ENCODE peak calls at places on chromosomes 3 and 15, in five cellular contexts. S, R, O, H and L are unnamed samples.

GRCh38 chr15:40825661-40826088 is 2.8 kb downstream of the PPP1R14D start:
- DNase-seq in H (no peak), R (no peak), O (no peak), S (no peak), L (no peak)

GRCh38 chr3:64685800-64686445 is 1.9 kb downstream of the ADAMTS9 start:
- DNase-seq in O (no peak), R (peak), H (peak), S (peak), L (peak)

GRCh38 chr3:122003596-122003995 is 18.5 kb downstream of the ILDR1 start:
- DNase-seq in O (no peak), S (no peak), H (no peak), R (no peak), L (no peak)

GRCh38 chr3:52231502-52232278 is 6.2 kb upstream of the TLR9 start:
- DNase-seq in S (peak), H (peak), O (peak), R (peak), L (peak)

GRCh38 chr3:130892759-130893239 is 1.1 kb upstream of the ATP2C1 start:
- DNase-seq in S (peak), O (peak), H (peak), R (peak), L (peak)

GRCh38 chr3:94615275-94616065 is 552.6 kb downstream of the NSUN3 start:
- DNase-seq in H (no peak), S (no peak), O (no peak), R (no peak), L (no peak)

GRCh38 chr15:99963096-99963825 is 230.0 kb upstream of the LYSMD4 start:
- DNase-seq in R (no peak), O (no peak), H (no peak), S (no peak), L (no peak)

GRCh38 chr3:167300210-167300609 is 79.9 kb downstream of the ZBBX start:
- DNase-seq in S (no peak), H (no peak), O (no peak), R (no peak), L (no peak)

GRCh38 chr3:50609071-50609742 is 2.4 kb downstream of the CISH start:
- DNase-seq in H (no peak), S (no peak), R (no peak), O (no peak), L (no peak)

GRCh38 chr3:77247817-77248216 is 207.9 kb downstream of the ROBO2 start:
- DNase-seq in H (no peak), O (no peak), S (no peak), R (no peak), L (no peak)

GRCh38 chr3:132629928-132630327 is 29.7 kb downstream of the ACAD11 start:
- DNase-seq in R (no peak), O (no peak), S (peak), H (no peak), L (no peak)

GRCh38 chr3:33131328-33132018 is 17.7 kb downstream of the CRTAP start:
- DNase-seq in H (no peak), S (peak), R (peak), O (peak), L (peak)

GRCh38 chr15:42137461-42138261 is 18.8 kb downstream of the PLA2G4F start:
- DNase-seq in S (peak), O (peak), R (peak), H (no peak), L (peak)

GRCh38 chr15:96457852-96458251 is 127.4 kb downstream of the NR2F2 start:
- DNase-seq in R (no peak), O (no peak), S (no peak), H (no peak), L (no peak)

GRCh38 chr3:14548321-14548729 is 8.2 kb upstream of the GRIP2 start:
- DNase-seq in R (peak), S (peak), H (no peak), O (peak), L (peak)

GRCh38 chr3:94607778-94608177 is 544.9 kb downstream of the NSUN3 start:
- DNase-seq in O (no peak), R (no peak), S (no peak), H (no peak), L (no peak)

GRCh38 chr15:93866441-93866840 is 364.9 kb upstream of the MCTP2 start:
- DNase-seq in H (no peak), R (no peak), O (no peak), S (no peak), L (no peak)

GRCh38 chr3:111159391-111159790 is 87.8 kb downstream of the NECTIN3 start:
- DNase-seq in R (no peak), O (no peak), H (no peak), S (no peak), L (no peak)

GRCh38 chr3:42490243-42490642 is 12.2 kb upstream of the VIPR1 start:
- DNase-seq in O (no peak), R (no peak), H (peak), S (no peak), L (peak)

GRCh38 chr3:141561426-141562034 is 74.7 kb downstream of the RASA2 start:
- DNase-seq in O (peak), H (peak), S (peak), R (peak), L (peak)

GRCh38 chr3:161208931-161209330 is 12.2 kb upstream of the NMD3 start:
- DNase-seq in S (no peak), R (no peak), O (no peak), H (no peak), L (no peak)

GRCh38 chr3:181210275-181210674 is 220.7 kb upstream of the DNAJC19 start:
- DNase-seq in R (no peak), S (peak), H (no peak), O (no peak), L (no peak)
- TF ChIP-seq CTCF in R (peak), S (peak), H (peak), O (no peak), L (no peak)

DNA sequence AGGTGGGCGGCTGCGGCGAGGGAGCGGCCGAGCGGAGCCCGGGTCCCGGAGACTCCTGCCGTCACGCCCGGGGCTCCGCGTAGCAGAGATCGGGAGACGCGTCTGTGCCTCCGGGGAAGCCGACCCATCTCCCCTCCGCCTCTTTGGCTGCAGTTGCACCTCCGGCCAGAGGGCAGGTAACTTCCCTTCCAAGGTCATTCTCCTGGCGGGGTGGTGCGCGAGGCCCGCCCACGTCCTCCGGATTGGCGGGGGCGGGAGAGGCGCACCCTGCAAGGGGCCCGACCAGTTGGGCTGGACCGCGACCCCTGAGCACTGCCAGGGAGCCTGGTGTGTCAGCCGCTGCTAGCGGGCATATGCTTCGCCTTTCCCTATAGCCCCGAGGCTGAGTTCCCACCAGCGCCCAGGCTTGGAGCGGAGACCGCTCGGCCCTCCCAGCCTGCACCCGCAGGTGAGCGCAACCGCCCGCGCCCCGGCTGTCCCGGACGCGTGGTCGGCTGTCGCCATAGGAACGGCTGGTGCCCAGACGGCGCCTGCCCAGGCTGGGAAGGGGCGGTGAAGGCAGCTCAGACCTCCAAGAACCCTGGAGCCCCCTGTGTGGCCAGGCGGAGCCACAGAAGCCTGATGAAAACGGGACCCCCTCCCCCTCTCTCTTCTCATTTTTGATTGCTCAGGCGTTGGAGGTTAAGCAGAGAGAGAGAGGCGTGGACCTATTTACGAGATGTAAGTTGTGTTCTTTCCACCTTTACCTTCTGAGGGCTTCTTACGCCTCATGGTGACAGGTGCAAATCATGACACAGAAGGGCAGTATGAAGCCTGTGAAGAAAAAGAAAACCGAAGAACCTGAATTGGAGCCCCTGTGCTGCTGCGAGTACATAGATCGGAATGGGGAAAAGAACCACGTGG is 453 bp downstream of the ZDHHC23 start:
- DNase-seq in R (peak), S (peak), O (no peak), H (peak), L (peak)
- TF ChIP-seq CTCF in R (no peak), S (no peak), O (no peak), H (no peak), L (no peak)

DNA sequence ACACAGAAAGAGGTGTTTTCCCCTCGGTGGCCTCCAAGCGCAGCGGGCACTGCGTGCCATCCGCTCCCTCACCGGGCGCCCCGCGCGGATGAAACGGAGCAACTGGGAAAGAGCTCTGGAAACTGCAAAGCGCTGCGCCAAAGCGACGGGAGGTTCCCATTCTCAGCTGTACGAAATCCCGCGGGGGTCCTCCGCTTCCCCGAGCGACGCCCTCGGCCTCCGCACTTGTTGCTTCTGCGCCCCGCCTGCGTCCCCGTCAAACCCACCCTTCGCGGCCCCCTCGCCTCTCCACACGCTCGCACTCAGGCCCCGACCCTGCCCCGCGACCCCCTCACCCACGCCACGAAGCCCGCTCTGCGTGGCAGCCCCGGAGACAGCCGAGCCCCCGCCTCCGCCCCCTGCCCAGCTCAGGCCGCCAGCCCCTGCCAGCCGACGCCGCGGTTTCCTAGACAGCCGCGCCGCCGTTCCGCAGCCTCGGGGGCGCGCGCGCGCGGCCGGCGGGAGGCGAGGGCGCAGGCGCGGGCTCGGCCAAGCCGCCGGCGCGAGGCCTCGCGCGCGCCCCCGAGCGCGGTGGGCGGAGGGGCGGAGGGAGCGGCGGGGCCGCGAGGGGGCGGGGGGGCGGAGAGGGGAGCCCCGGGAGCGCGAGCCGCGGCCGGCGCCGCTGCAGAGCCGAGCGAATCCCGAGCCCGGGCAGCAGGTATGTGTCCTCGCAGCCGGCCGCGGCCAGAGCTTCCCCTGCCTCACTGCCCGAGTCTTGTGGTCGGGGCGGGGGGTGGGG is at the start of gene TMEM266:
- DNase-seq in H (peak), O (peak), R (peak), S (peak), L (peak)
- TF ChIP-seq CTCF in H (peak), O (no peak), R (no peak), S (no peak), L (no peak)

GRCh38 chr3:48244462-48244861 is 3.6 kb downstream of the ZNF589 start:
- DNase-seq in H (no peak), S (no peak), R (no peak), O (no peak), L (no peak)

GRCh38 chr3:48238506-48239085 is 2.3 kb upstream of the ZNF589 start:
- DNase-seq in S (no peak), R (no peak), H (no peak), O (no peak), L (no peak)

GRCh38 chr3:48243886-48244285 is 3.0 kb downstream of the ZNF589 start:
- DNase-seq in S (no peak), O (no peak), H (no peak), R (no peak), L (no peak)

GRCh38 chr3:48240000-48240710 is 749 bp upstream of the ZNF589 start:
- DNase-seq in R (peak), O (no peak), S (peak), H (no peak), L (no peak)

GRCh38 chr3:48240711-48241491 is at the start of gene ZNF589:
- DNase-seq in O (peak), S (peak), H (peak), R (peak), L (peak)
- TF ChIP-seq CTCF in O (peak), S (no peak), H (peak), R (no peak), L (peak)

GRCh38 chr3:20905210-20905805 is 719.3 kb upstream of the SGO1 start:
- DNase-seq in R (no peak), O (no peak), H (no peak), S (no peak), L (no peak)
- TF ChIP-seq CTCF in R (no peak), O (no peak), H (no peak), S (no peak), L (no peak)

DNA sequence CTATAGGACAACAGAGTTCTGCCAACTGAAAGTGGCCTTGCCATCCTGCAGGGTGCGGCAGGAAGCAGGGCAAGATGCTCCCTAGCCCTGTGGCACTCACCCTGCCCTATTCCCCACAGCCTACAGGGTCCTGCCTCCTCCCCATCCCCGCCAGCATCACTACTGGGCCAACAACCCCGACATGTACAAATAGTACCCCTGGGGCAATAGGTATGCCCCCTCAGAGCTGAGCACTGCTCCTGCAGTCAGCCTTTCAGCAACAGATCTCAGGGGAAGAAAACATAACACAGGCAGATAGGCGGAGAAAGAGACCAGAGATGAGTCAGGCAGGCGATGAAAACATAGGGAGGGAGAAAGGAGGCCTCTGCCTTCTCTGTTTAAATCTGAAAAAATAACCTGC is 74.7 kb downstream of the XXYLT1 start:
- DNase-seq in O (no peak), R (no peak), S (no peak), H (no peak), L (no peak)
- TF ChIP-seq CTCF in O (no peak), R (no peak), S (no peak), H (no peak), L (no peak)

GRCh38 chr3:140360332-140360731 is 317.5 kb upstream of the TRIM42 start:
- DNase-seq in O (no peak), H (no peak), R (no peak), S (no peak), L (no peak)
- TF ChIP-seq CTCF in O (peak), H (peak), R (no peak), S (no peak), L (no peak)